ENCODE peak calls at places on chromosomes 2 and 18, in seven cellular contexts. One of them, this sample, is unnamed.

GRCh38 chr2:10478298-10478625 is 30.1 kb upstream of the ODC1 start:
- DNase-seq in GM04503: no peak
- DNase-seq in activated CD4-positive, alpha-beta T cell treated with anti-CD3 and anti-CD28 coated beads, Interleukin-2, amount 50 U/mL, for 1 hour: no peak
- DNase-seq in gastrocnemius medialis: no peak
- DNase-seq in astrocyte: no peak
- DNase-seq in substantia nigra: no peak
- DNase-seq in hippocampal formation: no peak
- DNase-seq in this sample: no peak

GRCh38 chr2:92072461-92073035 is 2798.7 kb upstream of the TEKT4 start:
- DNase-seq in astrocyte: no peak
- DNase-seq in GM04503: no peak
- DNase-seq in activated CD4-positive, alpha-beta T cell treated with anti-CD3 and anti-CD28 coated beads, Interleukin-2, amount 50 U/mL, for 1 hour: no peak
- DNase-seq in hippocampal formation: no peak
- DNase-seq in gastrocnemius medialis: no peak
- DNase-seq in substantia nigra: no peak
- DNase-seq in this sample: no peak

GRCh38 chr2:20443276-20443920 is 3.5 kb upstream of the RHOB start:
- DNase-seq in GM04503: no peak
- DNase-seq in activated CD4-positive, alpha-beta T cell treated with anti-CD3 and anti-CD28 coated beads, Interleukin-2, amount 50 U/mL, for 1 hour: no peak
- DNase-seq in hippocampal formation: peak
- DNase-seq in gastrocnemius medialis: peak
- DNase-seq in substantia nigra: no peak
- DNase-seq in astrocyte: no peak
- DNase-seq in this sample: peak

GRCh38 chr18:55634545-55634944 is 46.6 kb upstream of the TCF4 start:
- DNase-seq in substantia nigra: no peak
- DNase-seq in hippocampal formation: no peak
- DNase-seq in GM04503: peak
- DNase-seq in activated CD4-positive, alpha-beta T cell treated with anti-CD3 and anti-CD28 coated beads, Interleukin-2, amount 50 U/mL, for 1 hour: no peak
- DNase-seq in astrocyte: peak
- DNase-seq in gastrocnemius medialis: no peak
- DNase-seq in this sample: no peak

GRCh38 chr2:166126014-166126639 is 1.7 kb downstream of the SCN1A start:
- DNase-seq in GM04503: peak
- DNase-seq in gastrocnemius medialis: no peak
- DNase-seq in substantia nigra: no peak
- DNase-seq in activated CD4-positive, alpha-beta T cell treated with anti-CD3 and anti-CD28 coated beads, Interleukin-2, amount 50 U/mL, for 1 hour: no peak
- DNase-seq in hippocampal formation: no peak
- DNase-seq in astrocyte: peak
- DNase-seq in this sample: no peak

GRCh38 chr2:172182624-172183023 is 79.9 kb upstream of the DLX2 start:
- DNase-seq in astrocyte: no peak
- DNase-seq in substantia nigra: no peak
- DNase-seq in hippocampal formation: no peak
- DNase-seq in GM04503: no peak
- DNase-seq in activated CD4-positive, alpha-beta T cell treated with anti-CD3 and anti-CD28 coated beads, Interleukin-2, amount 50 U/mL, for 1 hour: no peak
- DNase-seq in gastrocnemius medialis: no peak
- DNase-seq in this sample: no peak

GRCh38 chr2:190947139-190947538 is 66.5 kb downstream of the GLS start:
- DNase-seq in astrocyte: peak
- DNase-seq in hippocampal formation: no peak
- DNase-seq in substantia nigra: no peak
- DNase-seq in gastrocnemius medialis: no peak
- DNase-seq in GM04503: no peak
- DNase-seq in activated CD4-positive, alpha-beta T cell treated with anti-CD3 and anti-CD28 coated beads, Interleukin-2, amount 50 U/mL, for 1 hour: no peak
- DNase-seq in this sample: peak

GRCh38 chr2:9637330-9637729 is 6.5 kb upstream of the YWHAQ start:
- DNase-seq in GM04503: no peak
- DNase-seq in activated CD4-positive, alpha-beta T cell treated with anti-CD3 and anti-CD28 coated beads, Interleukin-2, amount 50 U/mL, for 1 hour: no peak
- DNase-seq in hippocampal formation: peak
- DNase-seq in astrocyte: peak
- DNase-seq in substantia nigra: peak
- DNase-seq in gastrocnemius medialis: no peak
- DNase-seq in this sample: peak

GRCh38 chr2:111900859-111901258 is 2.5 kb downstream of the MERTK start:
- DNase-seq in GM04503: no peak
- DNase-seq in substantia nigra: no peak
- DNase-seq in activated CD4-positive, alpha-beta T cell treated with anti-CD3 and anti-CD28 coated beads, Interleukin-2, amount 50 U/mL, for 1 hour: no peak
- DNase-seq in gastrocnemius medialis: no peak
- DNase-seq in astrocyte: no peak
- DNase-seq in hippocampal formation: peak
- DNase-seq in this sample: peak

GRCh38 chr18:45920367-45920766 is 46.8 kb downstream of the EPG5 start:
- DNase-seq in gastrocnemius medialis: peak
- DNase-seq in hippocampal formation: no peak
- DNase-seq in astrocyte: peak
- DNase-seq in GM04503: peak
- DNase-seq in substantia nigra: peak
- DNase-seq in activated CD4-positive, alpha-beta T cell treated with anti-CD3 and anti-CD28 coated beads, Interleukin-2, amount 50 U/mL, for 1 hour: no peak
- DNase-seq in this sample: peak

GRCh38 chr2:233380132-233381012 is 26.1 kb downstream of the DGKD start:
- DNase-seq in GM04503: no peak
- DNase-seq in gastrocnemius medialis: no peak
- DNase-seq in activated CD4-positive, alpha-beta T cell treated with anti-CD3 and anti-CD28 coated beads, Interleukin-2, amount 50 U/mL, for 1 hour: no peak
- DNase-seq in astrocyte: peak
- DNase-seq in substantia nigra: no peak
- DNase-seq in hippocampal formation: no peak
- DNase-seq in this sample: no peak